ENCODE peak calls at places on chromosomes 7 and 10, in ten cellular contexts. F, C, E, P, W, M, N, R, Y and L are unnamed samples.

GRCh38 chr10:14386202-14386593 is 55.5 kb upstream of the FRMD4A start:
- DNase-seq in P (no peak), E (no peak), W (no peak), C (peak), M (no peak), R (peak), Y (no peak), F (peak), N (peak), L (no peak)

GRCh38 chr7:24971333-24972165 is 8.4 kb downstream of the OSBPL3 start:
- DNase-seq in Y (no peak), M (no peak), F (peak), C (peak), N (peak), R (no peak), W (no peak), P (no peak), E (no peak), L (peak)

GRCh38 chr7:99679400-99680191 is at the start of gene CYP3A5:
- DNase-seq in N (no peak), E (no peak), Y (no peak), R (no peak), W (no peak), P (no peak), C (no peak), M (no peak), F (no peak), L (no peak)

GRCh38 chr10:10804998-10805737 is 212.5 kb upstream of the CELF2 start:
- DNase-seq in Y (no peak), W (no peak), C (no peak), F (no peak), M (no peak), P (no peak), E (no peak), N (peak), R (no peak), L (no peak)

GRCh38 chr10:86341361-86341811 is 25.2 kb downstream of the GRID1 start:
- DNase-seq in F (no peak), Y (no peak), C (no peak), M (no peak), P (no peak), E (no peak), W (no peak), N (peak), R (no peak), L (no peak)

GRCh38 chr10:95236068-95236903 is 42.2 kb downstream of the ACSM6 start:
- DNase-seq in E (no peak), C (peak), M (no peak), Y (no peak), R (peak), P (no peak), F (no peak), W (no peak), N (peak), L (no peak)

GRCh38 chr7:95977994-95978393 is 205.6 kb downstream of the DYNC1I1 start:
- DNase-seq in F (no peak), C (no peak), W (no peak), N (no peak), R (no peak), M (no peak), P (no peak), E (no peak), Y (no peak), L (no peak)

GRCh38 chr7:135160858-135161653 is 9.5 kb downstream of the CYREN start:
- DNase-seq in R (no peak), M (no peak), N (no peak), E (no peak), P (no peak), Y (no peak), C (no peak), W (no peak), F (no peak), L (no peak)

GRCh38 chr7:83355143-83355542 is 192.5 kb upstream of the PCLO start:
- DNase-seq in M (no peak), W (no peak), C (no peak), N (no peak), P (no peak), E (no peak), Y (no peak), F (no peak), R (no peak), L (no peak)

GRCh38 chr10:106560925-106561640 is 603.4 kb downstream of the SORCS1 start:
- DNase-seq in C (no peak), E (no peak), W (no peak), F (peak), Y (no peak), P (no peak), N (peak), R (no peak), M (no peak), L (no peak)

GRCh38 chr10:75959209-75959608 is 527.8 kb downstream of the LRMDA start:
- DNase-seq in P (peak), N (peak), M (no peak), C (peak), Y (no peak), W (no peak), R (peak), F (peak), E (no peak), L (peak)

GRCh38 chr10:125208854-125209545 is 48.6 kb upstream of the CTBP2 start:
- DNase-seq in M (no peak), R (no peak), W (no peak), N (no peak), P (no peak), F (no peak), E (peak), C (peak), Y (no peak), L (no peak)

GRCh38 chr10:125209591-125210373 is 49.4 kb upstream of the CTBP2 start:
- DNase-seq in C (peak), N (no peak), P (no peak), E (peak), R (peak), M (no peak), F (peak), W (no peak), Y (peak), L (peak)

GRCh38 chr7:138886501-138886917 is 88.5 kb upstream of the ATP6V0A4 start:
- DNase-seq in N (peak), P (peak), M (no peak), Y (peak), C (peak), F (peak), W (no peak), R (peak), E (no peak), L (peak)
- TF ChIP-seq CTCF in N (peak), P (peak), M (peak), Y (peak), C (peak), F (peak), W (no peak), R (peak), E (peak), L (peak)

GRCh38 chr10:99965700-99966099 is 44.0 kb downstream of the DNMBP start:
- DNase-seq in R (no peak), E (no peak), P (no peak), N (no peak), M (no peak), C (no peak), F (no peak), Y (no peak), W (no peak), L (no peak)

GRCh38 chr10:99966306-99966705 is 43.4 kb downstream of the DNMBP start:
- DNase-seq in M (no peak), F (peak), W (no peak), N (peak), Y (no peak), P (peak), E (no peak), C (peak), R (peak), L (no peak)

GRCh38 chr10:99967961-99968360 is 41.8 kb downstream of the DNMBP start:
- DNase-seq in W (no peak), F (no peak), E (no peak), Y (no peak), R (no peak), N (no peak), M (no peak), P (no peak), C (no peak), L (no peak)

GRCh38 chr10:99958806-99959205 is 50.9 kb downstream of the DNMBP start:
- DNase-seq in C (no peak), W (no peak), Y (no peak), N (no peak), F (no peak), P (no peak), E (no peak), M (no peak), R (no peak), L (no peak)

DNA sequence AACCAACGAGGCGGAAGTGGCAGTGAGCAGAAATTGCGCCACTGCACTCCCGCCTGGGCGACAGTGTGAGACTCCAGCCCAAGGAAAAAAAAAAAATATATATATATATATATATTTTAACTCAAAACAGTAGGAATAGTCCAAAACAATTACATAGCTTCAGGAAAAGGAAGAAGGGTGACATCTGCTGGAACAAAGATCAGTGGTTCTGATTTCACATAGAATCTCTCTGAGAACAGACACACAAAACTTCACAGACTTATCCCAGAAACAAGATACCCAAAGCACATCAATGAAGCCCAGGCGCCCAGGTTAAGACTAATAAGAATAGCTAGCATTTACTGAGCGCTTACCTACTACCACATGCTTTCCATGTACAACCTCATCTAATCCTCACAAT is 45.0 kb downstream of the DNMBP start:
- DNase-seq in W (no peak), E (no peak), R (no peak), N (no peak), M (no peak), C (peak), P (no peak), Y (no peak), F (no peak), L (no peak)
- TF ChIP-seq CTCF in W (no peak), E (no peak), R (peak), N (peak), M (no peak), C (peak), P (peak), Y (no peak), F (peak), L (peak)

GRCh38 chr7:518630-519428 is 817 bp downstream of the PDGFA start:
- DNase-seq in W (no peak), P (peak), F (peak), E (peak), M (peak), R (no peak), N (peak), C (no peak), Y (peak), L (no peak)

GRCh38 chr7:521221-522070 is 1.8 kb upstream of the PDGFA start:
- DNase-seq in R (no peak), E (peak), W (no peak), F (peak), N (peak), Y (peak), P (peak), C (no peak), M (no peak), L (no peak)

GRCh38 chr7:519429-519973 is at the start of gene PDGFA:
- DNase-seq in R (no peak), C (no peak), F (no peak), P (no peak), M (no peak), W (no peak), E (peak), N (peak), Y (no peak), L (no peak)

GRCh38 chr7:520503-521161 is 986 bp upstream of the PDGFA start:
- DNase-seq in E (peak), M (no peak), P (no peak), N (no peak), Y (no peak), F (no peak), C (no peak), R (no peak), W (no peak), L (no peak)

DNA sequence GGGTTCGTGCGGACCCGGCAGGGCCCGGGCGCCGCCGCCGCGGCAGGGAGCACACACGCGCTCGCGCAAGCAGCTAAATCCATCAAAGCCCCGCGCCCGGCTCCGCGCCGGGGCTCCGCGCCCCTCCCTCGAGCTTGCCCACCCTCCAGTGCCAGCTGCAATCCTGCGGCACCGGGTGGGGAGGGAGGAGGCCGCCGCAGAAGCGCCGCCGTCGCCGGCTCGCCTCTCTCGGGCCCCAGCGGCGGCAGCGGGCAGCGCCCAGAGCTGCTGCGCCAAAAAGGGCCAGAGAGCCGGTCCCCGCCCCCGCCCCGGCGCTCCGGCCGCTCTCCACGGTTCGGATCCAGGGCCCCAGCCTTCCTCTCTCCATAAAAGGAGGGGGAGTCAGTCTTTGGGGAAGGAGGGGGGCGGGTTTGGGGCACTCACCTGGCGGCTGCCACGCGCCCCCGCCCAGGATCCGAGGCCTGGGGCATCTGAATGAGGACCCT is 370 bp upstream of the PDGFA start:
- DNase-seq in Y (peak), E (peak), N (peak), P (peak), F (no peak), C (no peak), W (no peak), M (no peak), R (no peak), L (no peak)
- TF ChIP-seq CTCF in Y (no peak), E (peak), N (peak), P (no peak), F (no peak), C (peak), W (no peak), M (peak), R (no peak), L (no peak)

DNA sequence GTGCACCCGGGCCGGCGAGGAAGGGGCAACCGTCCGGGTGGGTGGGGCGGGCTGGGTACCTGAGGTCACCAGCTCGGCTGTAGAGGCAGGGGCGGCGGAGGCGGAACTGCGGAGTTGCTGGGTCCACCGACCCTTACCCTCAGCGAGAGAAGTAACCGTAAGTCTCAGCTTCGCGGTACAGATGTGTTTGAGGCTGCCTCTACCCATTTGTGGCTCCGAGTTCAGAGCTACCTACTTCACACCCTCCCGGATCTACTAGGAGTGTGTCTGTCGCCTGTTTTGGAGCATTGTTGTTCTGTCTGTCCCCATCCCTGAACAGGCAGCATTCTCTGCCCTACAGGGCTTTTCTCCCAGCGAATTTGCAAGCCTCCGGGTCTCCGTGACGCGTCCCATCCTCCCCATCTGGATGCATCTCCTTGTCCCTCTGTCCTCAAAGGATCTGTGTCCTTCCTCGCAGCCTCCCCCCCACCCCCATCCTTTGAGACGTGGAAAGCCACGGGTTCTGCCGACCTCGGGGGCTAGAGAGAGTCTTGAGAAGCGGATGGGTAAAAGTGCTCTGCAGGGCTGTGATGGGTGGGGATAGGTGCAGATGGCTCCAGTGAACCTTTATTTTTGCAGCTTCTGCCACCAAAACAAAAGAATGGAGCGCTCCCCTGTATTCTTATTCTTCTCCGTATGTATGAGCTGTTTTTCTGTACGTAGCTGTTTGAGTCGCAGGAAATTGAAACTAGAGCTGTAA is 758 bp downstream of the ANKIB1 start:
- DNase-seq in R (no peak), W (no peak), E (peak), C (no peak), F (no peak), M (peak), Y (peak), N (peak), P (peak), L (no peak)
- TF ChIP-seq CTCF in R (no peak), W (no peak), E (no peak), C (no peak), F (no peak), M (no peak), Y (no peak), N (no peak), P (no peak), L (no peak)